ENCODE peak calls at places on chromosomes 4 and X, in nine cellular contexts. H, G, E, Z, B, O, J, C and V are unnamed samples.

GRCh38 chr4:25826074-25826752 is 36.6 kb downstream of the SEL1L3 start:
- DNase-seq in H (no peak), G (no peak), E (no peak), Z (no peak), B (no peak), O (no peak), J (no peak), C (no peak), V (no peak)

GRCh38 chr4:4791299-4791798 is 68.1 kb upstream of the MSX1 start:
- DNase-seq in H (no peak), G (no peak), E (no peak), Z (no peak), B (no peak), O (no peak), J (peak; percentile 20), C (no peak), V (no peak)

GRCh38 chr4:78024085-78024484 is 33.0 kb upstream of the FRAS1 start:
- DNase-seq in H (no peak), G (no peak), E (no peak), Z (no peak), B (no peak), O (no peak), J (no peak), C (no peak), V (no peak)

GRCh38 chr4:15291133-15291532 is 136.7 kb upstream of the C1QTNF7 start:
- DNase-seq in H (no peak), G (peak; percentile 30), E (no peak), Z (no peak), B (no peak), O (no peak), J (no peak), C (no peak), V (no peak)

GRCh38 chrX:85627363-85627762 is 247.9 kb upstream of the POF1B start:
- DNase-seq in H (peak; percentile 10), G (no peak), E (no peak), Z (no peak), B (no peak), O (no peak), J (no peak), C (peak; percentile 39), V (no peak)

GRCh38 chr4:78357122-78357521 is 194.4 kb upstream of the ANXA3 start:
- DNase-seq in H (no peak), G (no peak), E (no peak), Z (no peak), B (no peak), O (no peak), J (no peak), C (no peak), V (no peak)

GRCh38 chrX:20596856-20597255 is 330.1 kb upstream of the RPS6KA3 start:
- DNase-seq in H (no peak), G (no peak), E (no peak), Z (no peak), B (no peak), O (no peak), J (no peak), C (no peak), V (no peak)

GRCh38 chrX:141652315-141652714 is 46.2 kb downstream of the SPANXD start:
- DNase-seq in H (no peak), G (no peak), E (no peak), Z (no peak), B (no peak), O (no peak), J (no peak), C (no peak), V (no peak)